ENCODE peak calls at places on chromosomes 11 and 22, in four cellular contexts. T is stimulated activated CD4-positive, alpha-beta T cell treated with anti-CD3 and anti-CD28 coated beads, Interleukin-1b, Interleukin-23, amount 100 ng/mL, for 24 hours; Z is lower lobe of right lung; A is EL. O is an unnamed sample.

GRCh38 chr22:22164541-22165272 is 79.9 kb upstream of the VPREB1 start:
- DNase-seq in T (no peak), Z (no peak), A (no peak), O (no peak)

GRCh38 chr22:45548991-45549736 is 46.5 kb downstream of the FBLN1 start:
- DNase-seq in T (no peak), Z (no peak), A (peak; percentile 94), O (peak; percentile 91)

GRCh38 chr11:13463779-13464290 is 813 bp upstream of the BTBD10 start:
- DNase-seq in T (no peak), Z (no peak), A (no peak), O (peak; percentile 27)

GRCh38 chr22:23828800-23829680 is 9.8 kb downstream of the DERL3 start:
- DNase-seq in T (no peak), Z (peak; percentile 14), A (no peak), O (no peak)

GRCh38 chr11:353315-353857 is 15.9 kb upstream of the B4GALNT4 start:
- DNase-seq in T (no peak), Z (peak; percentile 73), A (peak; percentile 65), O (peak; percentile 87)

GRCh38 chr11:47270331-47271271 is 668 bp downstream of the MADD start:
- DNase-seq in T (no peak), Z (peak; percentile 39), A (peak; percentile 67), O (peak; percentile 37)

GRCh38 chr22:50620861-50621490 is 7.0 kb downstream of the ARSA start:
- DNase-seq in T (peak; percentile 20), Z (no peak), A (no peak), O (no peak)

GRCh38 chr22:30021881-30022619 is 58.2 kb upstream of the HORMAD2 start:
- DNase-seq in T (no peak), Z (no peak), A (no peak), O (no peak)

GRCh38 chr11:83073248-83073647 is 1.6 kb upstream of the RAB30 start:
- DNase-seq in T (no peak), Z (no peak), A (no peak), O (no peak)

GRCh38 chr11:36258730-36259360 is 30.4 kb downstream of the COMMD9 start:
- DNase-seq in T (no peak), Z (no peak), A (peak; percentile 71), O (peak; percentile 85)

GRCh38 chr11:113664069-113664980 is 41.8 kb downstream of the TMPRSS5 start:
- DNase-seq in T (no peak), Z (no peak), A (peak; percentile 93), O (no peak)

O was measured in AG20443.